ENCODE peak calls at places on chromosomes 2 and 18, in seven cellular contexts. U is lower leg skin, G is mammary epithelial cell, T is HL-60, X is cardiac fibroblast, F is AG04450, V is colonic mucosa. P is an unnamed sample.

GRCh38 chr2:181774601-181775179 is 94.4 kb upstream of the NEUROD1 start:
- DNase-seq in G (peak; percentile 72), F (no peak), X (peak; percentile 67), U (no peak), V (no peak), T (no peak), P (no peak)

GRCh38 chr2:219737270-219737691 is 109.9 kb downstream of the SLC4A3 start:
- DNase-seq in F (peak; percentile 11), V (no peak), U (no peak), T (peak; percentile 4), X (peak; percentile 25), G (peak; percentile 12), P (no peak)

GRCh38 chr18:49066977-49067556 is 116.3 kb upstream of the SMAD7 start:
- DNase-seq in X (no peak), V (no peak), F (no peak), T (no peak), U (no peak), G (no peak), P (no peak)

GRCh38 chr18:295756-296155 is 27.9 kb upstream of the THOC1 start:
- DNase-seq in X (no peak), U (no peak), V (no peak), G (no peak), F (no peak), T (no peak), P (no peak)

GRCh38 chr18:65415167-65415566 is 335.6 kb upstream of the CDH7 start:
- DNase-seq in U (no peak), F (no peak), T (no peak), X (no peak), V (no peak), G (no peak), P (no peak)

GRCh38 chr18:30675905-30676620 is 366.5 kb downstream of the DSC3 start:
- DNase-seq in T (no peak), X (no peak), U (no peak), V (no peak), G (no peak), F (no peak), P (no peak)

GRCh38 chr2:200383380-200384110 is 77.1 kb downstream of the SPATS2L start:
- DNase-seq in T (no peak), F (no peak), X (peak; percentile 81), V (no peak), U (no peak), G (peak; percentile 56), P (no peak)

GRCh38 chr2:42486145-42486906 is 7.5 kb downstream of the KCNG3 start:
- DNase-seq in U (no peak), F (no peak), V (no peak), G (no peak), T (no peak), X (no peak), P (no peak)

GRCh38 chr18:34787931-34788532 is 77.9 kb downstream of the DTNA start:
- DNase-seq in V (peak; percentile 40), T (peak; percentile 48), F (no peak), G (peak; percentile 42), U (peak; percentile 56), X (peak; percentile 83), P (no peak)

GRCh38 chr2:45778720-45779171 is 127.3 kb downstream of the PRKCE start:
- DNase-seq in X (peak; percentile 85), T (peak; percentile 69), V (peak; percentile 76), U (peak; percentile 65), G (peak; percentile 41), F (no peak), P (peak; percentile 72)

GRCh38 chr18:36673452-36673851 is 155.3 kb downstream of the TPGS2 start:
- DNase-seq in V (no peak), G (no peak), X (no peak), F (no peak), T (no peak), U (no peak), P (no peak)

GRCh38 chr18:50649821-50650220 is 89.9 kb downstream of the MAPK4 start:
- DNase-seq in T (no peak), U (peak; percentile 31), X (peak; percentile 10), V (no peak), G (peak; percentile 72), F (no peak), P (no peak)

GRCh38 chr2:145757503-145758290 is 1237.8 kb upstream of the ZEB2 start:
- DNase-seq in F (no peak), U (no peak), T (no peak), G (peak; percentile 34), X (no peak), V (no peak), P (no peak)

GRCh38 chr2:219570194-219570923 is 980 bp downstream of the OBSL1 start:
- DNase-seq in T (no peak), G (peak; percentile 38), V (no peak), X (peak; percentile 40), U (no peak), F (no peak), P (no peak)

GRCh38 chr2:237497009-237497819 is 10.2 kb downstream of the MLPH start:
- DNase-seq in F (no peak), U (no peak), V (no peak), X (no peak), G (no peak), T (no peak), P (no peak)

GRCh38 chr2:68190991-68191731 is 33.5 kb downstream of the PNO1 start:
- DNase-seq in V (no peak), U (no peak), X (peak; percentile 91), G (peak; percentile 84), T (no peak), F (peak; percentile 61), P (no peak)

GRCh38 chr2:231227309-231228162 is 29.1 kb downstream of the ARMC9 start:
- DNase-seq in T (peak; percentile 85), V (peak; percentile 78), F (peak; percentile 33), G (peak; percentile 65), X (peak; percentile 89), U (peak; percentile 70), P (peak; percentile 63)

GRCh38 chr2:202096736-202097135 is 23.7 kb downstream of the KIAA2012 start:
- DNase-seq in V (no peak), T (no peak), U (no peak), F (peak; percentile 51), G (no peak), X (peak; percentile 10), P (no peak)

GRCh38 chr2:42046819-42047487 is 868 bp upstream of the PKDCC start:
- DNase-seq in T (no peak), G (no peak), X (no peak), U (no peak), V (no peak), F (no peak), P (no peak)

GRCh38 chr2:127003028-127003800 is 103.7 kb downstream of the BIN1 start:
- DNase-seq in T (no peak), G (no peak), V (no peak), F (no peak), X (no peak), U (no peak), P (no peak)
- TF ChIP-seq CTCF in T (no peak), G (no peak), V (no peak), F (no peak), X (no peak), U (no peak), P (no peak)

GRCh38 chr2:23618696-23619530 is 233.9 kb downstream of the KLHL29 start:
- DNase-seq in V (no peak), T (no peak), G (peak; percentile 41), X (peak; percentile 30), F (no peak), U (no peak), P (peak; percentile 24)

GRCh38 chr2:23618265-23618664 is 233.3 kb downstream of the KLHL29 start:
- DNase-seq in V (no peak), U (no peak), X (no peak), F (no peak), G (no peak), T (no peak), P (no peak)

GRCh38 chr2:23616630-23617029 is 231.7 kb downstream of the KLHL29 start:
- DNase-seq in T (no peak), F (no peak), X (no peak), U (no peak), V (no peak), G (no peak), P (no peak)

GRCh38 chr2:23617817-23618216 is 232.8 kb downstream of the KLHL29 start:
- DNase-seq in V (no peak), U (peak; percentile 30), F (no peak), X (no peak), T (no peak), G (no peak), P (no peak)

DNA sequence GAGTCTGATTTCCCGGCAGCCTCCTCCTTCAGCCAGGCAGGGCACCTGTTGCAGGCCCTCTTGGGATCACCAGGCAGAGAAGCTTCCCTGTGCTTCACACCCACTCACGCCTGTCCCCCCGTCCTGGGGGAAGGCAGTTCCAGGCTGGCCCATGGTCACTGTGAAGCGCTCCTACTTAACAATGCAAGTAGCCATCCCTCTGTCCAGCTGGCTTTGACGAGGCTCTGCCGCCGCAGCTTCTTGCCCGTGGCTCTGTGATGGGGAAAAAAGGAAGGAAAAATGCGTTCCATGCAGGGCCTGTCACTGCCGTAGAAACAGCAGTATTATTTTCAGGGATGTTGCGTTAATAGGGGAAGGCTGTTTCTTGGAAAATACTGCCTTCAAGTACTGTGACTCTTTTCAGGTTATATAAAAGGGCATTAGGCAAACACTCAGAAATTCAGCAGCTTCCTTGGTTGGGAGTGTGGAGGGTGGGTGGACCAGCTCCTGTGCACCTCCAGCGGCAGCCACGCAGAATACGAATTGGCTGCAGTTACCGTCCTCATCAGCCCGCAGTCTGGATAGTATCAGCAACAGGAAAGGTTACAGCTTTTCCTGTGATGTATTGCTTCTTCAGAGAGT is 232.3 kb downstream of the KLHL29 start:
- DNase-seq in U (peak; percentile 51), T (no peak), G (no peak), X (peak; percentile 52), V (no peak), F (no peak), P (no peak)
- TF ChIP-seq CTCF in U (no peak), T (no peak), G (no peak), X (peak; percentile 47), V (no peak), F (peak; percentile 81), P (no peak)

GRCh38 chr2:175187378-175187777 is 5.9 kb upstream of the ATP5MC3 start:
- DNase-seq in F (no peak), T (peak; percentile 20), U (no peak), G (peak; percentile 31), X (peak; percentile 40), V (no peak), P (no peak)
- TF ChIP-seq CTCF in F (peak; percentile 51), T (peak; percentile 3), U (no peak), G (no peak), X (peak; percentile 39), V (no peak), P (no peak)

GRCh38 chr2:100692381-100692780 is 127.6 kb upstream of the NPAS2 start:
- DNase-seq in U (no peak), F (no peak), T (no peak), G (peak; percentile 1), V (no peak), X (peak; percentile 1), P (no peak)

GRCh38 chr2:100692906-100693305 is 127.0 kb upstream of the NPAS2 start:
- DNase-seq in U (no peak), X (no peak), G (no peak), T (no peak), V (no peak), F (no peak), P (no peak)

DNA sequence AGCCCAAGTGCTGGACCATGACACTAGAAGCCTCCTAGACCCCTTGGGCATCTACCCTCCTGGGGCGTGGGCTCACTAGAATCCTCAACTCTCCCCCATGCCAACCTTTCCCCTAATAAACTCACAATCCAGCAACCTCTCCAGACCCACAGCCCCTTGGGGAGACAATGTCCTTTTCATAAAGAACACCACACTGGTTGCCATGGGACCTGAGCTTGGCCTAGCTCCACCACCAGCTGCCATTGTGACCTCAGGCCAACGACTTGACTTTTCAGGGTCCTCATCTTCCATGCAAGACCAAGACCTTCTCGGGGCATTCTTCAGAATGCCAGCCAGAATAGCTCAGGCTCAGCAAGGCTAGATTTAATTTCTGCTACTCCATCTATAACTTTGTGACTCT is 128.1 kb upstream of the NPAS2 start:
- DNase-seq in U (no peak), F (no peak), V (no peak), G (no peak), T (no peak), X (no peak), P (no peak)
- TF ChIP-seq CTCF in U (no peak), F (no peak), V (no peak), G (no peak), T (no peak), X (no peak), P (no peak)

P was measured in CD14-positive monocyte.